ENCODE peak calls at places on chromosomes 4 and X, in ten cellular contexts. One of them, this sample, is unnamed.

GRCh38 chr4:152606800-152607577 is 71.1 kb upstream of the FBXW7 start:
- DNase-seq in LHCN-M2: no peak
- DNase-seq in central memory CD8-positive, alpha-beta T cell: no peak
- DNase-seq in NCI-H1092: peak
- DNase-seq in small intestine: no peak
- DNase-seq in left cardiac atrium: no peak
- DNase-seq in activated T-helper 1 cell treated with anti-CD3 and anti-CD28 coated beads, Interleukin-2, amount 50 U/mL, for 16 hours: no peak
- DNase-seq in NCI-H2029: no peak
- DNase-seq in RPMI8226: no peak
- DNase-seq in NCI-H524 treated with DMSO at 0.1 percent for 48 hours: no peak
- DNase-seq in this sample: no peak

GRCh38 chrX:39627257-39627656 is 470.5 kb downstream of the BCOR start:
- DNase-seq in LHCN-M2: no peak
- DNase-seq in central memory CD8-positive, alpha-beta T cell: no peak
- DNase-seq in NCI-H1092: no peak
- DNase-seq in small intestine: peak
- DNase-seq in left cardiac atrium: no peak
- DNase-seq in activated T-helper 1 cell treated with anti-CD3 and anti-CD28 coated beads, Interleukin-2, amount 50 U/mL, for 16 hours: no peak
- DNase-seq in NCI-H2029: peak
- DNase-seq in RPMI8226: no peak
- DNase-seq in NCI-H524 treated with DMSO at 0.1 percent for 48 hours: peak
- DNase-seq in this sample: no peak

GRCh38 chr4:56728512-56728911 is 47.4 kb upstream of the HOPX start:
- DNase-seq in LHCN-M2: peak
- DNase-seq in central memory CD8-positive, alpha-beta T cell: no peak
- DNase-seq in NCI-H1092: peak
- DNase-seq in small intestine: peak
- DNase-seq in left cardiac atrium: peak
- DNase-seq in activated T-helper 1 cell treated with anti-CD3 and anti-CD28 coated beads, Interleukin-2, amount 50 U/mL, for 16 hours: no peak
- DNase-seq in NCI-H2029: peak
- DNase-seq in RPMI8226: peak
- DNase-seq in NCI-H524 treated with DMSO at 0.1 percent for 48 hours: no peak
- DNase-seq in this sample: no peak

GRCh38 chr4:114606240-114606639 is 7.6 kb downstream of the UGT8 start:
- DNase-seq in LHCN-M2: no peak
- DNase-seq in central memory CD8-positive, alpha-beta T cell: no peak
- DNase-seq in NCI-H1092: no peak
- DNase-seq in small intestine: peak
- DNase-seq in left cardiac atrium: no peak
- DNase-seq in activated T-helper 1 cell treated with anti-CD3 and anti-CD28 coated beads, Interleukin-2, amount 50 U/mL, for 16 hours: no peak
- DNase-seq in NCI-H2029: peak
- DNase-seq in RPMI8226: no peak
- DNase-seq in NCI-H524 treated with DMSO at 0.1 percent for 48 hours: no peak
- DNase-seq in this sample: no peak

GRCh38 chr4:87529187-87529586 is at the start of gene SPARCL1:
- DNase-seq in LHCN-M2: no peak
- DNase-seq in central memory CD8-positive, alpha-beta T cell: no peak
- DNase-seq in NCI-H1092: no peak
- DNase-seq in small intestine: no peak
- DNase-seq in left cardiac atrium: peak
- DNase-seq in activated T-helper 1 cell treated with anti-CD3 and anti-CD28 coated beads, Interleukin-2, amount 50 U/mL, for 16 hours: no peak
- DNase-seq in NCI-H2029: no peak
- DNase-seq in RPMI8226: no peak
- DNase-seq in NCI-H524 treated with DMSO at 0.1 percent for 48 hours: no peak
- DNase-seq in this sample: no peak

GRCh38 chr4:174053895-174054294 is 229.6 kb downstream of the FBXO8 start:
- DNase-seq in LHCN-M2: no peak
- DNase-seq in central memory CD8-positive, alpha-beta T cell: no peak
- DNase-seq in NCI-H1092: no peak
- DNase-seq in small intestine: no peak
- DNase-seq in left cardiac atrium: no peak
- DNase-seq in activated T-helper 1 cell treated with anti-CD3 and anti-CD28 coated beads, Interleukin-2, amount 50 U/mL, for 16 hours: no peak
- DNase-seq in NCI-H2029: no peak
- DNase-seq in RPMI8226: no peak
- DNase-seq in NCI-H524 treated with DMSO at 0.1 percent for 48 hours: no peak
- DNase-seq in this sample: no peak

GRCh38 chrX:87517571-87518141 is at the start of gene KLHL4:
- DNase-seq in LHCN-M2: peak
- DNase-seq in central memory CD8-positive, alpha-beta T cell: no peak
- DNase-seq in NCI-H1092: no peak
- DNase-seq in small intestine: no peak
- DNase-seq in left cardiac atrium: no peak
- DNase-seq in activated T-helper 1 cell treated with anti-CD3 and anti-CD28 coated beads, Interleukin-2, amount 50 U/mL, for 16 hours: no peak
- DNase-seq in NCI-H2029: no peak
- DNase-seq in RPMI8226: no peak
- DNase-seq in NCI-H524 treated with DMSO at 0.1 percent for 48 hours: peak
- DNase-seq in this sample: no peak

GRCh38 chr4:2257361-2258001 is 4.4 kb downstream of the MXD4 start:
- DNase-seq in LHCN-M2: no peak
- DNase-seq in central memory CD8-positive, alpha-beta T cell: no peak
- DNase-seq in NCI-H1092: no peak
- DNase-seq in small intestine: no peak
- DNase-seq in left cardiac atrium: peak
- DNase-seq in activated T-helper 1 cell treated with anti-CD3 and anti-CD28 coated beads, Interleukin-2, amount 50 U/mL, for 16 hours: no peak
- DNase-seq in NCI-H2029: no peak
- DNase-seq in RPMI8226: no peak
- DNase-seq in NCI-H524 treated with DMSO at 0.1 percent for 48 hours: no peak
- DNase-seq in this sample: no peak

GRCh38 chrX:24026403-24026801 is 584 bp downstream of the KLHL15 start:
- DNase-seq in LHCN-M2: peak
- DNase-seq in central memory CD8-positive, alpha-beta T cell: no peak
- DNase-seq in NCI-H1092: no peak
- DNase-seq in small intestine: peak
- DNase-seq in left cardiac atrium: no peak
- DNase-seq in activated T-helper 1 cell treated with anti-CD3 and anti-CD28 coated beads, Interleukin-2, amount 50 U/mL, for 16 hours: no peak
- DNase-seq in NCI-H2029: no peak
- DNase-seq in RPMI8226: no peak
- DNase-seq in NCI-H524 treated with DMSO at 0.1 percent for 48 hours: no peak
- DNase-seq in this sample: no peak

GRCh38 chrX:41828821-41829220 is 94.5 kb downstream of the CASK start:
- DNase-seq in LHCN-M2: no peak
- DNase-seq in central memory CD8-positive, alpha-beta T cell: no peak
- DNase-seq in NCI-H1092: no peak
- DNase-seq in small intestine: no peak
- DNase-seq in left cardiac atrium: no peak
- DNase-seq in activated T-helper 1 cell treated with anti-CD3 and anti-CD28 coated beads, Interleukin-2, amount 50 U/mL, for 16 hours: no peak
- DNase-seq in NCI-H2029: no peak
- DNase-seq in RPMI8226: no peak
- DNase-seq in NCI-H524 treated with DMSO at 0.1 percent for 48 hours: no peak
- DNase-seq in this sample: no peak

This sample was measured in T-helper 9 cell.